ENCODE peak calls at places on chromosomes 13 and 19, in six cellular contexts. L, S, B, I, K and Q are unnamed samples.

GRCh38 chr13:88000239-88000638 is 329.1 kb downstream of the SLITRK5 start:
- DNase-seq in L (no peak), S (no peak), B (no peak), I (no peak), K (no peak), Q (no peak)

GRCh38 chr13:107441279-107441678 is 774.1 kb downstream of the LIG4 start:
- DNase-seq in L (no peak), S (no peak), B (no peak), I (no peak), K (no peak), Q (no peak)

GRCh38 chr19:345320-345879 is 804 bp upstream of the MIER2 start:
- DNase-seq in L (no peak), S (no peak), B (no peak), I (no peak), K (peak), Q (no peak)

GRCh38 chr13:86355301-86355700 is 556.1 kb upstream of the SLITRK6 start:
- DNase-seq in L (no peak), S (no peak), B (no peak), I (no peak), K (no peak), Q (no peak)

GRCh38 chr19:4016903-4017638 is 9.5 kb downstream of the PIAS4 start:
- DNase-seq in L (no peak), S (no peak), B (no peak), I (no peak), K (no peak), Q (no peak)

GRCh38 chr19:55550321-55550650 is 4.9 kb upstream of the SBK3 start:
- DNase-seq in L (no peak), S (peak), B (no peak), I (no peak), K (no peak), Q (no peak)

GRCh38 chr13:46595136-46595917 is 42.4 kb downstream of the LRCH1 start:
- DNase-seq in L (no peak), S (no peak), B (no peak), I (no peak), K (no peak), Q (peak)

GRCh38 chr19:12035220-12036172 is at the start of gene ZNF433:
- DNase-seq in L (peak), S (peak), B (peak), I (peak), K (peak), Q (peak)

GRCh38 chr19:16603090-16603489 is 24.9 kb downstream of the MED26 start:
- DNase-seq in L (no peak), S (no peak), B (no peak), I (no peak), K (no peak), Q (peak)

GRCh38 chr19:35959040-35959967 is 23.1 kb downstream of the LRFN3 start:
- DNase-seq in L (no peak), S (peak), B (peak), I (peak), K (peak), Q (no peak)

GRCh38 chr19:45474941-45475516 is 7.2 kb downstream of the FOSB start:
- DNase-seq in L (no peak), S (no peak), B (no peak), I (no peak), K (no peak), Q (no peak)

GRCh38 chr13:112254900-112255299 is 121.3 kb upstream of the SPACA7 start:
- DNase-seq in L (peak), S (no peak), B (no peak), I (no peak), K (no peak), Q (no peak)

GRCh38 chr19:13187419-13187818 is 37.2 kb downstream of the IER2 start:
- DNase-seq in L (no peak), S (no peak), B (no peak), I (no peak), K (no peak), Q (no peak)

GRCh38 chr19:39524495-39524894 is 8.2 kb downstream of the EID2B start:
- DNase-seq in L (no peak), S (no peak), B (no peak), I (no peak), K (no peak), Q (no peak)

GRCh38 chr19:45137179-45137761 is 23.5 kb downstream of the NKPD1 start:
- DNase-seq in L (no peak), S (no peak), B (no peak), I (no peak), K (no peak), Q (no peak)

GRCh38 chr13:114096031-114096485 is 36.4 kb downstream of the RASA3 start:
- DNase-seq in L (no peak), S (no peak), B (no peak), I (peak), K (peak), Q (no peak)

GRCh38 chr13:40408602-40409001 is 257.8 kb downstream of the FOXO1 start:
- DNase-seq in L (no peak), S (no peak), B (no peak), I (no peak), K (no peak), Q (no peak)

GRCh38 chr13:49567501-49567900 is 17.9 kb downstream of the RCBTB1 start:
- DNase-seq in L (no peak), S (no peak), B (no peak), I (no peak), K (no peak), Q (no peak)

GRCh38 chr19:21328402-21328801 is 808 bp downstream of the ZNF708 start:
- DNase-seq in L (no peak), S (peak), B (no peak), I (no peak), K (no peak), Q (no peak)

GRCh38 chr19:1521636-1522035 is 2.2 kb upstream of the PLK5 start:
- DNase-seq in L (no peak), S (no peak), B (no peak), I (peak), K (no peak), Q (no peak)

GRCh38 chr19:10193666-10194499 is 870 bp downstream of the DNMT1 start:
- DNase-seq in L (peak), S (peak), B (peak), I (no peak), K (peak), Q (no peak)

GRCh38 chr13:24203726-24204295 is 43.3 kb downstream of the SPATA13 start:
- DNase-seq in L (no peak), S (no peak), B (no peak), I (no peak), K (no peak), Q (peak)

GRCh38 chr19:1106841-1107654 is 3.3 kb downstream of the GPX4 start:
- DNase-seq in L (peak), S (peak), B (no peak), I (no peak), K (peak), Q (no peak)

GRCh38 chr13:45863716-45864590 is 12.4 kb upstream of the SIAH3 start:
- DNase-seq in L (no peak), S (peak), B (no peak), I (peak), K (no peak), Q (no peak)

GRCh38 chr13:77415253-77416127 is 88.6 kb upstream of the MYCBP2 start:
- DNase-seq in L (no peak), S (no peak), B (no peak), I (no peak), K (no peak), Q (no peak)

GRCh38 chr19:1648926-1649541 is 3.4 kb downstream of the TCF3 start:
- DNase-seq in L (no peak), S (no peak), B (no peak), I (no peak), K (peak), Q (no peak)

GRCh38 chr13:94784066-94784465 is 71.7 kb upstream of the SOX21 start:
- DNase-seq in L (no peak), S (no peak), B (no peak), I (no peak), K (no peak), Q (no peak)

GRCh38 chr19:11106477-11106876 is 17.2 kb downstream of the LDLR start:
- DNase-seq in L (no peak), S (no peak), B (no peak), I (no peak), K (no peak), Q (no peak)

GRCh38 chr19:15479391-15480345 is at the start of gene PGLYRP2:
- DNase-seq in L (no peak), S (peak), B (no peak), I (peak), K (no peak), Q (peak)

GRCh38 chr13:101401196-101401595 is 15.1 kb downstream of the NALCN start:
- DNase-seq in L (no peak), S (no peak), B (no peak), I (no peak), K (no peak), Q (no peak)

GRCh38 chr19:39918183-39918651 is 16.2 kb downstream of the FCGBP start:
- DNase-seq in L (peak), S (no peak), B (no peak), I (no peak), K (peak), Q (no peak)

GRCh38 chr13:46297338-46297737 is 85.6 kb downstream of the LRRC63 start:
- DNase-seq in L (no peak), S (no peak), B (no peak), I (no peak), K (no peak), Q (no peak)

GRCh38 chr19:39553082-39553652 is 13.2 kb upstream of the EID2 start:
- DNase-seq in L (no peak), S (no peak), B (no peak), I (no peak), K (no peak), Q (no peak)

GRCh38 chr19:4108767-4109625 is 14.9 kb downstream of the MAP2K2 start:
- DNase-seq in L (no peak), S (no peak), B (peak), I (no peak), K (peak), Q (no peak)

DNA sequence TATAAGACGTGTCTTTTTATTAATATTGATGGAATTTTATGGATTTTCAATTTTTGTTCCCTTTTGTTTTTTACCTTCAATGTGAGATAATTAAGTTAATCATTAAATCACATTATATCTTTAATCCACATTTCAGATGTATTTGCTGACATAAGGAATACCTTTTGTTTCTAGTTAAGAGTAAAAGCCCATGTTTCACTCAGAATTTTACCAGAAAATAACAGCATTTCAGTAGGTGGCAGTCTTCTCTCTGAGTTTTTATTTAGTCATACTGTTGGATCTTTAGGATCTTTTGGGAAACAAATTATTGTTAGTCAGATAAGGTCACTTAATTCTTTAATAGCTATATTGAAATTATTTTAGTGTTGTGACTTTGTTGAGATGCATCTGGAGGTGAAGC is 67.9 kb downstream of the NDFIP2 start:
- DNase-seq in L (no peak), S (no peak), B (no peak), I (no peak), K (no peak), Q (no peak)
- TF ChIP-seq CTCF in L (no peak), S (no peak), B (no peak), I (peak), K (no peak), Q (no peak)

GRCh38 chr19:42370667-42371066 is 19.4 kb downstream of the CNFN start:
- DNase-seq in L (no peak), S (peak), B (no peak), I (no peak), K (no peak), Q (no peak)

GRCh38 chr19:42369433-42370067 is 20.5 kb downstream of the CNFN start:
- DNase-seq in L (no peak), S (no peak), B (no peak), I (no peak), K (no peak), Q (no peak)

GRCh38 chr19:42368765-42369164 is 21.3 kb downstream of the CNFN start:
- DNase-seq in L (no peak), S (no peak), B (no peak), I (no peak), K (no peak), Q (no peak)

GRCh38 chr19:42368360-42368759 is 21.7 kb downstream of the CNFN start:
- DNase-seq in L (no peak), S (no peak), B (no peak), I (no peak), K (no peak), Q (no peak)

DNA sequence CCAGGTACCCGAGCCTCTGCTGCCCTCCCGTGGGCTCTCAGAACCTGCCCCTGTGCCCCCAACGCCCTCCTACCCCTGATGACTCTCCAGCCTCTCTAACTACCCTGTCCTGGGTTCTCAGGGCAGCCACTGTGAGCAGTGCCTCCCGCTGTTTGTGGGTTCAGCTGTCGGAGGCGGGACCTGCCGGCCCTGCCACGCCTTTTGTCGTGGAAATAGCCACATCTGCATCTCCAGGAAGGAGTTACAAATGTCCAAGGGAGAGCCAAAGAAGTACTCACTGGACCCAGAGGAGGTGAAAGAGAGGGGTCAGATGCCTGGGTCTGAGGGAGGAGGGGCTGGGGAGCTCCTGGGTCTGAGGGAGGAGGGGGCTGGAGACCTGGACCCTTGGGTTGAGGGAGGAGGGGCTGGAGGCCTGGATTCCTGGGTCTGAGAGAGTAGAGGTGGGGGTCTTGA is 20.0 kb downstream of the CNFN start:
- DNase-seq in L (no peak), S (peak), B (no peak), I (no peak), K (no peak), Q (no peak)
- H3K27ac ChIP-seq in L (no peak), S (peak), B (no peak), I (peak), K (peak), Q (no peak)

DNA sequence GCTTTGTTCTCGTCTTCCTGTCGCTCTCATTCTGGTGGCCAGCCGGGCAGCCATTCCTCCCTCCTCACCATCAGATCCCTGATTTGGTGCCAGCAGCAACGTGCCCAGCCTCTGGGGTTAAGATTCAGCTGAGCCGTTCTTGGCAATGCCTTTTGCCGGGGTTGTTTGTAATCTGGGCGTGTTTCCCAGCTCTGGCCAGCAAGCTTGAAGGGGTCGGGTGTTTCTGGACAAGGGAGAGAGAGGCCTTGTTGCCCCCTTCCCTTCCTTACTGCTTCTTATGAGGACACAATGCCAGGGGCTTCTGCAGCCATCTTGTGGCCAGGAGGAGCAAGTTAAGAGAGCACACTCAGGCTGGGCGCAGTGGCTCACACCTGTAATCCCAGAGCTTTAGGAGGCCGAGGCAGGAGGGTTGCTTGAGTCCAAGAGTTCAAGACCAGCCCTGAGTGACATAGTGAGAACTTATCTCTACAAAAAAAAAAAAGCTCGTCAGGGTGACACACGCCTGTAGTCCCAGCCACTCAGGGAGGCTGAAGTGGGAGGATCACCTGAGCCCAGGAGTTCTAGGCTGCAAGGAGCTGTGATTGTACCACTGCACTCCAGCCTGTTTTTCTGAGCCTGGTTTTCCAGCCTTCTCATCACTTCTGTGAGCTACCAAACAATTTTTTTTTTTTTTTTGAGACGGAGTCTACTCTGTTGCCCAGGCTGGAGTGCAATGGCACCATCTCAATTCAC is 10.7 kb upstream of the CRTC1 start:
- DNase-seq in L (no peak), S (peak), B (no peak), I (peak), K (no peak), Q (no peak)
- TF ChIP-seq CTCF in L (no peak), S (peak), B (no peak), I (peak), K (no peak), Q (no peak)

GRCh38 chr13:98370806-98371553 is 193.9 kb upstream of the RNF113B start:
- DNase-seq in L (no peak), S (no peak), B (no peak), I (no peak), K (no peak), Q (peak)

GRCh38 chr13:98368019-98368418 is 190.9 kb upstream of the RNF113B start:
- DNase-seq in L (no peak), S (no peak), B (no peak), I (no peak), K (no peak), Q (no peak)

GRCh38 chr13:98372886-98373285 is 195.8 kb upstream of the RNF113B start:
- DNase-seq in L (no peak), S (peak), B (no peak), I (no peak), K (no peak), Q (no peak)

GRCh38 chr13:98371624-98372023 is 194.6 kb upstream of the RNF113B start:
- DNase-seq in L (no peak), S (no peak), B (no peak), I (no peak), K (no peak), Q (no peak)

GRCh38 chr13:98370261-98370660 is 193.2 kb upstream of the RNF113B start:
- DNase-seq in L (no peak), S (no peak), B (no peak), I (no peak), K (no peak), Q (no peak)
- H3K27ac ChIP-seq in L (peak), S (no peak), B (no peak), I (no peak), K (no peak), Q (no peak)

GRCh38 chr19:29478578-29479565 is 46.9 kb upstream of the VSTM2B start:
- DNase-seq in L (no peak), S (peak), B (no peak), I (peak), K (no peak), Q (no peak)
- TF ChIP-seq CTCF in L (no peak), S (peak), B (no peak), I (peak), K (no peak), Q (no peak)

DNA sequence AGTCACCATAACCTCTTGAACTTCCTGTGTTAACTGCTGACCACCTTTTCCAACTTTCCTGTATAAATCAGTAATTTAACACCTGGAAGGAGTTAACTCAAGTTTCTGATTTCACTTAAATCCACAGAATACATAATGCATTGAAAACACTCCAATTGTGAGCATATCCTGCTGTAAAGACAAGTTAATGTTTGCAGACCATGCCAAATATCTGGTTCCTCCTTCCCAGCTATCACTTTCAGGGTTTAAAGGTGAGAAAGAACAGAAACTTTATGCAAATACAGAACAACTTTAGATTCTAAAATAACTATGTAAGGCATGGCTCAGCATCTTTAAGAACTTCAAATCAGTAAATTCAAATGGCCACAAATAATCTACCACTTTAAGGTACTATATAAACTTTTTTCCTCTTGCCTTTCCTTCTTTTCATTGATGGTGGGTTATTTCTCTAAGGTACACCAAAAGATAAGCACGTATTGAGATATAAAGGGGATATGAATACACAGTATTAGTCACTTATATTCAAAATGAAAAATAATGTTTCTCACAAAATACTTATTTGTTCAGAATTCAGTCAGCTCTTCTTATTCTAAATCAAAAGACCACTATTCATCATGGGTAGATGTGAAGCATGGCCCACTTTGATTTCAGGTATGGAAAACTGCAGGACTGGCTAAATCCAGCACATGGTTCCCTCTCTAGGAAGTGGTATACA is 6.6 kb upstream of the TPTE2 start:
- DNase-seq in L (no peak), S (no peak), B (no peak), I (no peak), K (no peak), Q (no peak)
- H3K27ac ChIP-seq in L (no peak), S (no peak), B (no peak), I (no peak), K (no peak), Q (no peak)

DNA sequence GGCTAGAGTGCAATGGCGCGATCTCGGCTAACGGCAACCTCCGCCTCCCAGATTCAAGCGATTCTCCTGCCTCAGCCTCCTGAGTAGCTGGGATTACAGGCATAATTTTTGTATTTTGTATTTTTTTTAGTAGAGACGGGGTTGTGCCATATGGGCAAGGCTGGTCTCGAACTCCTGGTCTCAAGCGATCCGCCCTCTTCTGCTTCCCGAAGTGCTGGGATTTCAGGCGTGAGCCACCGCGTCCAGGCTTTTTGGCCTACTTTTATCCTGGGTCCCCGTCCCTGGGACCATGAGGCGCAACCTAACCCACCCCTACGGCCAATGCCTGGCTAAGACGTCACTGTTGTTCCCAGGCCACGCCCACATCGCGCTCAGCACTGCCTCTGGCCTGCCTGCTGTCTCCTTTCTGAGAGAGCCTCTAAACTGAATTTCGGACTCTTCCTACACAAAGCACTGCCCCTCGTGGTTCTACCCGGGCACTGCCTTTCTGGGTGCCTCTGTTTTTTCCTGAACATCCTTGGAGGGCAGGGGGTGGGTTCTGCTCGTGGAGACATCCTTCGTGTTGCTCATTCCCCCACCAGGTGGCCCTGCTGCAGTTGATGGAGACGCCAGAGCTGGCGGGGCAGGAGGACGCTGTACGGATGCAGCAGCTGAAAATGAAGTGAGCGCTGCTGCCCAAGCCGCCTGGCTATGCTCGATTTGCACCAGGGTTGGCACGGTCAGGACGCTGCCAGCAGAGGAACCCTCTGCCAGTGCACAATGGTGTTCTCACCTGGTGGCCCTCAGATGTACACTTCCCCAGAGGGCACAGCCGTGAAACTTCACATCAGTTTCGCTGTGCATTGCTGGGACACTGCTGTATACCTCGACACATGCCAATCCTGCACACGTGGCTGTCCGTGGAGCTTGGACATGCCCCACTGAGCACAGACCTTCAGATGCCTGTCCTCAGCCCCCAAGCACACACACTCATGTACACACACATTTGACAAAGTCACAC is 2.0 kb downstream of the REX1BD start:
- DNase-seq in L (no peak), S (peak), B (no peak), I (peak), K (no peak), Q (no peak)
- TF ChIP-seq CTCF in L (no peak), S (peak), B (no peak), I (peak), K (no peak), Q (no peak)